ENCODE peak calls at places on chromosomes 5 and 9, in six cellular contexts. Z is H9, R is neuronal stem cell, A is IMR-90, Q is H1, D is mesenchymal stem cell. V is an unnamed sample.

GRCh38 chr5:124315746-124316415 is 430.6 kb downstream of the ZNF608 start:
- DNase-seq in A (peak), Z (no peak), D (peak), R (no peak), Q (no peak), V (no peak)

GRCh38 chr5:157506981-157507780 is 47.2 kb downstream of the NIPAL4 start:
- DNase-seq in A (peak), Z (no peak), Q (no peak), R (no peak), D (peak), V (no peak)

GRCh38 chr9:136807281-136808074 is at the start of gene RABL6:
- DNase-seq in R (peak), A (peak), Z (peak), Q (no peak), D (peak), V (peak)

GRCh38 chr9:33272061-33272460 is 7.2 kb downstream of the CHMP5 start:
- DNase-seq in A (no peak), Z (no peak), Q (no peak), R (no peak), D (no peak), V (no peak)

GRCh38 chr9:128341435-128341849 is 1.1 kb downstream of the SLC27A4 start:
- DNase-seq in R (no peak), Q (no peak), D (peak), Z (peak), A (peak), V (peak)

GRCh38 chr9:104767507-104767906 is 3.6 kb downstream of the NIPSNAP3B start:
- DNase-seq in D (no peak), R (no peak), Q (no peak), A (no peak), Z (no peak), V (no peak)

GRCh38 chr5:135238622-135239460 is 160.2 kb downstream of the MACROH2A1 start:
- DNase-seq in Q (no peak), Z (peak), A (no peak), D (no peak), R (no peak), V (no peak)

GRCh38 chr5:66621146-66621545 is 25.0 kb downstream of the MAST4 start:
- DNase-seq in D (no peak), Z (no peak), R (peak), A (no peak), Q (no peak), V (no peak)

GRCh38 chr5:90967851-90968250 is 409.3 kb downstream of the ADGRV1 start:
- DNase-seq in A (no peak), R (no peak), Z (no peak), Q (no peak), D (no peak), V (no peak)

GRCh38 chr9:3161912-3162311 is 318.0 kb upstream of the PUM3 start:
- DNase-seq in Z (no peak), R (no peak), D (no peak), A (no peak), Q (no peak), V (no peak)

GRCh38 chr5:21154526-21154925 is 1166.5 kb upstream of the CDH18 start:
- DNase-seq in R (no peak), A (no peak), D (no peak), Z (no peak), Q (no peak), V (no peak)

GRCh38 chr9:73050887-73051550 is 98.2 kb upstream of the ALDH1A1 start:
- DNase-seq in D (peak), Z (peak), Q (no peak), R (peak), A (no peak), V (peak)

GRCh38 chr5:113060410-113061025 is 83.9 kb downstream of the DCP2 start:
- DNase-seq in Q (no peak), A (no peak), R (no peak), Z (peak), D (no peak), V (no peak)

GRCh38 chr5:109697339-109697738 is 7.6 kb downstream of the MAN2A1 start:
- DNase-seq in R (no peak), A (no peak), Q (no peak), D (no peak), Z (no peak), V (no peak)

GRCh38 chr5:56814963-56815656 is at the start of gene MAP3K1:
- DNase-seq in R (peak), Q (no peak), D (peak), A (peak), Z (peak), V (peak)

GRCh38 chr9:75891277-75892167 is 1.0 kb downstream of the PCSK5 start:
- DNase-seq in Z (peak), D (peak), R (peak), A (peak), Q (no peak), V (peak)

GRCh38 chr5:79285285-79285684 is 49.4 kb downstream of the JMY start:
- DNase-seq in D (no peak), Z (no peak), A (no peak), R (no peak), Q (no peak), V (no peak)

GRCh38 chr9:95370064-95370463 is 52.6 kb upstream of the FANCC start:
- DNase-seq in D (peak), A (peak), Z (no peak), Q (no peak), R (no peak), V (no peak)

GRCh38 chr5:91305640-91306039 is 77.5 kb downstream of the ARRDC3 start:
- DNase-seq in R (no peak), A (no peak), D (no peak), Z (no peak), Q (no peak), V (no peak)

GRCh38 chr5:130992095-130992494 is 173.0 kb downstream of the HINT1 start:
- DNase-seq in D (peak), A (no peak), Z (no peak), Q (no peak), R (peak), V (no peak)

GRCh38 chr9:127561491-127562270 is 50.4 kb upstream of the STXBP1 start:
- DNase-seq in R (no peak), A (peak), D (peak), Z (peak), Q (no peak), V (peak)

GRCh38 chr9:69600314-69601047 is 71.7 kb downstream of the APBA1 start:
- DNase-seq in R (no peak), A (no peak), D (no peak), Z (no peak), Q (no peak), V (no peak)

GRCh38 chr5:17401509-17402290 is 96.3 kb upstream of the TAF11L2 start:
- DNase-seq in Q (peak), Z (no peak), R (no peak), D (no peak), A (no peak), V (peak)

GRCh38 chr5:40442346-40442745 is 237.4 kb upstream of the PTGER4 start:
- DNase-seq in Z (no peak), Q (no peak), A (peak), R (no peak), D (peak), V (no peak)

GRCh38 chr5:36403601-36404311 is 102.1 kb upstream of the RANBP3L start:
- DNase-seq in Z (no peak), A (peak), Q (no peak), D (no peak), R (no peak), V (no peak)

GRCh38 chr9:79984429-79985067 is 412.8 kb downstream of the TLE4 start:
- DNase-seq in Z (no peak), A (no peak), D (no peak), Q (no peak), R (no peak), V (no peak)

GRCh38 chr9:84111726-84112125 is 131.1 kb downstream of the RMI1 start:
- DNase-seq in R (no peak), Z (no peak), D (no peak), Q (no peak), A (no peak), V (no peak)

GRCh38 chr9:88747768-88748167 is 212.8 kb downstream of the NXNL2 start:
- DNase-seq in A (peak), D (peak), R (no peak), Q (no peak), Z (peak), V (no peak)

GRCh38 chr9:75964431-75964830 is 74.0 kb downstream of the PCSK5 start:
- DNase-seq in D (no peak), Z (no peak), R (no peak), A (no peak), Q (no peak), V (no peak)

GRCh38 chr9:94656190-94656589 is 16.9 kb upstream of the FBP1 start:
- DNase-seq in D (no peak), Z (no peak), A (no peak), Q (no peak), R (no peak), V (peak)

GRCh38 chr5:147437161-147437596 is 72.7 kb downstream of the DPYSL3 start:
- DNase-seq in D (no peak), R (peak), Z (no peak), A (peak), Q (no peak), V (no peak)

GRCh38 chr5:2750758-2751464 is 566 bp downstream of the IRX2 start:
- DNase-seq in A (no peak), Z (no peak), R (no peak), D (no peak), Q (no peak), V (peak)

GRCh38 chr5:135976216-135976615 is 21.4 kb upstream of the LECT2 start:
- DNase-seq in Q (no peak), Z (no peak), D (no peak), A (no peak), R (no peak), V (no peak)

GRCh38 chr9:137436761-137437600 is 4.2 kb downstream of the ENTPD8 start:
- DNase-seq in Q (no peak), D (no peak), Z (no peak), R (no peak), A (no peak), V (no peak)

GRCh38 chr5:153441997-153442396 is 48.5 kb upstream of the GRIA1 start:
- DNase-seq in R (no peak), Z (no peak), Q (no peak), A (no peak), D (no peak), V (no peak)

GRCh38 chr9:135941288-135941995 is 19.7 kb downstream of the UBAC1 start:
- DNase-seq in Z (no peak), Q (no peak), R (no peak), D (no peak), A (no peak), V (no peak)

GRCh38 chr5:145463634-145464033 is 371.5 kb downstream of the PRELID2 start:
- DNase-seq in A (peak), Z (no peak), R (no peak), Q (no peak), D (no peak), V (no peak)

GRCh38 chr9:110601098-110601497 is 21.6 kb upstream of the SVEP1 start:
- DNase-seq in Z (no peak), D (no peak), A (no peak), R (no peak), Q (no peak), V (no peak)

DNA sequence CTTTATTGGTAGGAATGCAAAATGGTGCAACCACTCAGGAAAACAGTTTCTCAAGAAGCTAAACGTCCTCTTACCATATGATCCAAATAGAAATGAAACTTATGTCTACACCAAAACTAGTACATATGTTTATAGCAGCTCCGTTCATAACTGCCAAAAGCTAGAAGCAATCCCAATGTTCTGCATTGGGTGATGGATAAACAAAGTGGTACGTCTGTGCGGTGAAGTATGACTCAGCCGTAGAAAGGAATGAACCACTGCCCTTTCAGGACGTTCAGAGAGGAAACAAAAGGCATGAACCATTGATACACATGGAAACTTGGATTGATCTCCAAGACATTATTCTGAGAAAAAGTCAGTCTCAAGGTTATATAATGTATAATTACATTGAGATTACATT is 27.6 kb downstream of the HNRNPH1 start:
- DNase-seq in Z (no peak), Q (no peak), A (peak), D (peak), R (no peak), V (no peak)
- H3K14ac ChIP-seq in Z (no peak), Q (no peak), A (no peak), D (no peak), R (no peak), V (no peak)

GRCh38 chr5:174737335-174737734 is 13.0 kb downstream of the MSX2 start:
- DNase-seq in A (peak), D (no peak), Q (no peak), Z (no peak), R (no peak), V (peak)
- H3K4ac ChIP-seq in A (peak), D (no peak), Q (no peak), Z (no peak), R (no peak), V (no peak)

DNA sequence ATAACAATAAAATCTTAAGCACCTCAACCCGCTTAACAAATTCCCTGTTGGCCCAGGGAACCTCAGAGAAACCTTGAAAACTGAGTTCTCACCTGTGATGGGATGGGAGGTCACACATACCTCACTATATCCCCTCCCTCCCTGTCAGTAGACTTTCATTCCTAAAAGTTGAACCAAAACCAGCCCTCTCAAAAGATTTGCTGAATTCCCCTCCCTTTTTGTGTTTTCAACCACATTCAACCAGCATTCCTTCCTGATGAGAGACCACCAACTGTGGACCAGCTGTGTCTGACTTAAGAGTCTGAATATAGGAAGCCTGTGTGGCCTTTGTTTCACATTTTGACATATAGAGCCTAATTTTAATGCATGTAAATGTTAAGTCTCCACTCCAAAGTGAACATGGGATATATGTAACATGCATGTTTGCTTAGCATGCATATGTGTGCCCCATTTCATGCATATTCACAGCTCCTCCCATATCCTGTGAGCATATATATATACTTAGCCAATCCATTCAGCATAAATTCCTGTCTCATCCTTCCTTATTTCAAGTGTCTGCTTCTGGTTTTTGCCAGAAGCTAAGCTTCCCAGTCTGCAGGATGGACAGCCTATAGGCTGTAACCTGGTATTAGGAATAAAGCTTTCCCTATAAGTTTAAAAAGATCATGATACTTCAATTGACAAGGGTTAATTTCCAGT is 604.6 kb downstream of the PTPRD start:
- DNase-seq in A (no peak), D (no peak), Z (peak), R (peak), Q (no peak), V (no peak)
- H2BK5ac ChIP-seq in A (no peak), D (no peak), Z (no peak), R (no peak), Q (no peak), V (no peak)

GRCh38 chr5:127596501-127596900 is 52.4 kb upstream of the CTXN3 start:
- DNase-seq in Z (no peak), D (no peak), R (no peak), A (no peak), Q (no peak), V (no peak)
- H3K14ac ChIP-seq in Z (no peak), D (no peak), R (peak), A (no peak), Q (no peak), V (no peak)

DNA sequence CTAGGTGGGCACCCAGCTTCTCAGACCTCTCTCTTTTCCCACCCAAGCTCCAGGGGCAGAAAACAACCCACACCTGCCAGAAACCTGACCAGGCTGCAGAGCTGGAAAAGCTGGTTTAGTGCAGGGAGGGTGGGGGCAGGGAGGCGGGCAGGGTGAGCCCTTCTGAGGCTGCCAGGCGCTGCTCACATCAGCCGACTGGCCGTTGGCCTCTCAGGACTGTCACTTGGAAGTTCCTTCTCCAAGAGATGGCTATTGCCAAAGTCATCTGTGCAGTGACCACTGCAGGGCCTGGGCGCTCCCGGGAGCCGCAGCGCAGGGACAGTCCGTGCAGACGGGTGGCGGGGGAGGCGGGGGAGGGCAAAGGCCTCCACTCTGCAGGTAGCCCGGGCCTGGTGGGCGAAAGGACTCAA is 204.9 kb upstream of the IER5L start:
- DNase-seq in Z (peak), Q (no peak), D (peak), R (no peak), A (no peak), V (peak)
- H3K4ac ChIP-seq in Z (no peak), Q (no peak), D (peak), R (no peak), A (no peak), V (peak)

GRCh38 chr9:92920437-92920836 is 26.9 kb upstream of the FGD3 start:
- DNase-seq in A (no peak), Q (no peak), D (no peak), Z (no peak), R (no peak), V (no peak)
- H2BK5ac ChIP-seq in A (no peak), Q (no peak), D (no peak), Z (no peak), R (no peak), V (no peak)